ENCODE peak calls at places on chromosomes 11 and 22, in six cellular contexts. Z, R, B, F, T and D are unnamed samples.

GRCh38 chr11:120564573-120565301 is 53.2 kb downstream of the GRIK4 start:
- DNase-seq in Z (no peak), F (peak; percentile 75), T (peak; percentile 67), B (no peak), R (peak; percentile 13), D (peak; percentile 51)

GRCh38 chr11:32317646-32318045 is 117.7 kb downstream of the WT1 start:
- DNase-seq in B (no peak), Z (no peak), R (no peak), F (no peak), T (no peak), D (no peak)

GRCh38 chr11:65185166-65185565 is 3.4 kb downstream of the CAPN1 start:
- DNase-seq in Z (no peak), F (no peak), R (no peak), B (no peak), T (no peak), D (no peak)

GRCh38 chr11:74639533-74639932 is 47.2 kb downstream of the POLD3 start:
- DNase-seq in T (no peak), Z (no peak), F (no peak), R (peak; percentile 38), B (no peak), D (no peak)

GRCh38 chr22:36065775-36066544 is 37.3 kb upstream of the RBFOX2 start:
- DNase-seq in R (peak; percentile 96), T (peak; percentile 92), B (peak; percentile 91), Z (peak; percentile 88), F (peak; percentile 92), D (peak; percentile 94)

GRCh38 chr11:17714870-17715269 is 4.5 kb upstream of the MYOD1 start:
- DNase-seq in Z (no peak), F (no peak), B (no peak), T (no peak), R (no peak), D (no peak)

GRCh38 chr11:257766-258493 is 20.3 kb upstream of the NLRP6 start:
- DNase-seq in F (no peak), T (no peak), R (no peak), Z (no peak), B (no peak), D (no peak)

GRCh38 chr11:1031121-1031899 is 5.2 kb downstream of the MUC6 start:
- DNase-seq in B (no peak), F (no peak), T (no peak), Z (no peak), R (no peak), D (no peak)

GRCh38 chr22:21876486-21877176 is 9.2 kb upstream of the MAPK1 start:
- DNase-seq in R (no peak), Z (no peak), B (no peak), T (no peak), F (peak; percentile 68), D (no peak)

GRCh38 chr22:38204784-38205183 is 3.0 kb downstream of the MAFF start:
- DNase-seq in F (no peak), B (no peak), T (peak; percentile 17), R (no peak), Z (no peak), D (no peak)

GRCh38 chr11:2528301-2529050 is 83.7 kb downstream of the KCNQ1 start:
- DNase-seq in F (no peak), R (no peak), B (no peak), Z (no peak), T (peak; percentile 15), D (peak; percentile 20)

GRCh38 chr22:35191412-35191811 is 65.9 kb upstream of the HMGXB4 start:
- DNase-seq in F (peak; percentile 3), T (no peak), B (peak; percentile 12), Z (no peak), R (peak; percentile 6), D (no peak)

GRCh38 chr22:37518509-37519267 is 527 bp downstream of the CARD10 start:
- DNase-seq in R (no peak), F (no peak), Z (no peak), T (no peak), B (no peak), D (peak; percentile 26)

DNA sequence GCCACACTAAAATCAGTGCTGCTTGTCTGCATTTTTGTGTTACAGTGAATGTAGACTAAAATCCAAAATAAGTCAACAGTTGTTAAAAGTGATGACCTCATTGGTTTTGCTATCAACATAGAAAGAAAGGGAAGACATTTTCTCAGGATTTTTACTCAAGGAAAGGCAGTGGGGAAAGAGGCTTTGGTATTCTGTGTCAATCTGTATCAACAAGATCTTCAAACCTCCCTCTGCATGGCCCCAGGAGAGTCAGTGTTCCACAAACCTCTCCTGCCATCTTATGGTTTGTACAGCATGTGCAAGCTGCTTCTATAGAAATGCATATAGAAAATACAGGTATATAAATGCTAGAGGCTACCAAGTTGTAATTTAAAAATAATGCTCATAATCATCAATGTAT is 13.8 kb upstream of the OR51M1 start:
- DNase-seq in B (no peak), Z (no peak), F (peak; percentile 90), R (no peak), T (no peak), D (no peak)
- TF ChIP-seq CTCF in B (no peak), Z (no peak), F (peak; percentile 87), R (no peak), T (no peak), D (no peak)

GRCh38 chr11:134038897-134039470 is 29.9 kb upstream of the JAM3 start:
- DNase-seq in Z (no peak), T (no peak), F (peak; percentile 21), B (no peak), R (no peak), D (peak; percentile 61)

GRCh38 chr11:134039726-134040385 is 29.0 kb upstream of the JAM3 start:
- DNase-seq in Z (no peak), B (no peak), F (no peak), T (no peak), R (no peak), D (peak; percentile 29)

GRCh38 chr11:134041791-134042696 is 26.8 kb upstream of the JAM3 start:
- DNase-seq in F (no peak), B (no peak), R (no peak), T (no peak), Z (no peak), D (peak; percentile 19)

GRCh38 chr11:134041349-134041748 is 27.5 kb upstream of the JAM3 start:
- DNase-seq in T (no peak), B (no peak), R (no peak), Z (no peak), F (no peak), D (no peak)

DNA sequence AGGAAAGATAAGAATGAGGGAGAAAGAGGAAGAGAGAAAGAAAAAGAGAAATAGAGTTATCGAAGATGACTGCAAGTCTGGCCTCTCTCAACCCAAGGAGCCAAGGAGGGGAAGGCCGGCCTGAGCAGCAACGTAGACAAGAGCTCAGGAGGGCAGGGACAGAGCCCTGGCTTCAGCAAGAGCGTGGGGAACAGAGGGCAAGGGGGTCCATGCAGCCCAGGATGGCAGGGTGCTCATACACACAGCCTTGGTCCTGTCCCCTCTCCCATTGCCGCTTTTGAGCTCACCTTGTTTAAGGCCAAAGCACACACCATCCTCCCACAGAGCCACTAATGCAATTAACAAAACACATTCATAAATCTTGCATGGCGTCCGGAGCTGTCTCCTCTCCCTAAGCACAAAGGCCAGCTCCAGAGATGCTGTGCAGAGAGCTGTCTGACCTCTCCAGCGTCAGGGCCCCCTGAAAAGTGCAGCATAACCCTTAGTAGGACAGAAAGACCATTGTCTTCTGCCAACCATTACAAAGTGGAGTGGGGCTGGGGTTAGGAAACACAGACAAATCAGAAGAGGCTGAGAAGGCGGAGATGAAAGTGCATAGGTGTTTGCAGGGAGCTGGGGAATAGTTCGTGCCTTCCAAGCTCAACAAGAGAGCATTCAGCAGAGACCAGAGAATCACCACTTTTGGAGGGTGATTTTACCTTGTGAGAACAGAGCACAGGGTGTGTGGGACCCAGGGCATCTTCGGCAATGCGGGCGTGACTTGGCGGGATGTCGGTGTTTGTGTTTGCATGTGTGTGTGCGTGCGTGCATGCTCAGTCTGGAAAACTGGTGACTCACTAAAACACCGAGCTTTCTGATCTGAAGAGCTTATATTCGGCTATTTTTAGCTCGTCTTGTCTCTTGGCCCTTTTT is 28.2 kb upstream of the JAM3 start:
- DNase-seq in F (peak; percentile 90), B (no peak), T (no peak), R (no peak), Z (no peak), D (no peak)
- H3K27ac ChIP-seq in F (no peak overlapping the region), B (no peak overlapping the region), T (no peak overlapping the region), R (no peak overlapping the region), Z (no peak overlapping the region), D (no peak overlapping the region)

GRCh38 chr22:31253949-31254348 is 38.3 kb downstream of the PIK3IP1 start:
- DNase-seq in T (no peak), R (peak; percentile 91), Z (peak; percentile 89), F (no peak), B (no peak), D (no peak)
- TF ChIP-seq POLR2A in T (no peak), R (no peak), Z (no peak), F (no peak), B (no peak), D (no peak)

DNA sequence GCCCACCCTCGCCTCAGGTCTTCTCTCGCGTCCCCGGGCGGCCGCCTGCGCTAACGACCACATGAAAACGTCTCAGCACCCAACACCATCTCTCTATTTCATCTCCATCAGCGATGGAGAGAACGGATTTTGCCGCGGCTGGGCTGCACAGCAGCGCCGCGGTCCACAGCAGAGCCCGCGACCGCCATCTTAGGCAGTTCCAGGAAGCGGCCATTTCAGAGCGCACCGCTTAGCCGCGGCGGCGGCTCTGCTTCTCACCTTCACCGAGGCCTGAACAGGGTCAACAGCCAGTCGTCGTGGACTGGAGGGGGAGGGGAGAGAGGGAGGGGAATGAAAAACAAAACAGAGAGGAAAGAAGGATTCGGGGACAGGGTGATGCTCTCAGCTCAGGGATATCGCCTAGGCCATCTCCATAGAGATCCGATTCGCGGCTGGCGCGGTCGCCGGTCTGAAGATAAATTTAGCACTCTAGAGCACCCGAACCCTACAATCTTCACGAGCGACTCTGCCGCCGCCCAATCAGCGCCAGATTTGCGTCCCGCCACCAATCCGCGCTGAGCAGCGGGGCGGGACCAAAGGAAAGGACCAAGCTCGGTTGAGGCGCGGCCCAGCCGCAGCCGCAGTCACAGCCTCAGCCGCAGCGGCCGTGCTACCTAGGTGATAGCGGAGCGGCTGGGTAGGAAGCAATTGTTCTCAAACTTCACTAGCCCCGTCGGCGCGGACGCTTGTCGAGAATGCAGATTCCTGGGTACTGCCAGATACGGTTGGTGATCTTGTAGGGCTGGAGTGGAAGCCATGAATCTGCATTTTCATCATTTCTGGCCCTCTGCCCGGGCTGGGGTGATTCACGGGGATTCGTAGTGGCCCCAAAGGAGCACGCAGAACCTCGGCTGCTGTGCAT is at the start of gene ZBED5:
- DNase-seq in F (peak; percentile 97), Z (peak; percentile 99), B (peak; percentile 94), R (peak; percentile 97), T (peak; percentile 96), D (peak; percentile 97)
- TF ChIP-seq CTCF in F (peak; percentile 7), Z (no peak), B (no peak), R (peak; percentile 20), T (peak; percentile 30), D (no peak)